ENCODE peak calls at places on chromosomes 12 and 14, in six cellular contexts. G is neural progenitor cell, E is neuronal stem cell, P is upper lobe of right lung, O is psoas muscle, V is lower lobe of right lung. L is an unnamed sample. For H3K9me3, the result is how much of the 10 kb centered on the place peaks cover.

GRCh38 chr14:34810028-34810427 is 65.1 kb downstream of the BAZ1A start:
- DNase-seq in P (no peak), G (no peak), O (no peak), E (no peak), V (no peak), L (no peak)

GRCh38 chr12:127310548-127310947 is 956.4 kb upstream of the TMEM132C start:
- DNase-seq in E (no peak), V (no peak), G (no peak), P (no peak), O (no peak), L (no peak)

GRCh38 chr12:47360771-47361388 is 281.1 kb upstream of the AMIGO2 start:
- DNase-seq in G (no peak), V (no peak), P (no peak), E (no peak), O (no peak), L (no peak)

GRCh38 chr14:93085916-93086315 is 29.8 kb downstream of the ITPK1 start:
- DNase-seq in E (peak), O (no peak), G (peak), P (no peak), V (no peak), L (no peak)

GRCh38 chr14:72443991-72444431 is 449.9 kb downstream of the DPF3 start:
- DNase-seq in E (no peak), P (no peak), G (no peak), V (no peak), O (no peak), L (no peak)

GRCh38 chr12:2582631-2583616 is 211.8 kb upstream of the FKBP4 start:
- DNase-seq in G (peak), E (peak), V (peak), O (peak), P (peak), L (peak)

GRCh38 chr14:82385043-82385442 is 851.4 kb upstream of the SEL1L start:
- DNase-seq in P (no peak), G (no peak), E (no peak), V (no peak), O (no peak), L (no peak)

GRCh38 chr12:52243774-52244614 is 11.0 kb downstream of the KRT7 start:
- DNase-seq in G (no peak), E (no peak), V (peak), P (peak), O (peak), L (peak)

GRCh38 chr14:23465261-23465660 is 4.2 kb upstream of the NGDN start:
- DNase-seq in O (no peak), V (no peak), G (no peak), P (no peak), E (no peak), L (no peak)

GRCh38 chr12:34398366-34398705 is 376.0 kb downstream of the ALG10 start:
- DNase-seq in G (no peak), O (peak), V (peak), E (no peak), P (peak), L (no peak)
- H3K9me3 ChIP-seq in G (under half), O (under half), V (under half), E (half or more), P (under half), L (under half)

DNA sequence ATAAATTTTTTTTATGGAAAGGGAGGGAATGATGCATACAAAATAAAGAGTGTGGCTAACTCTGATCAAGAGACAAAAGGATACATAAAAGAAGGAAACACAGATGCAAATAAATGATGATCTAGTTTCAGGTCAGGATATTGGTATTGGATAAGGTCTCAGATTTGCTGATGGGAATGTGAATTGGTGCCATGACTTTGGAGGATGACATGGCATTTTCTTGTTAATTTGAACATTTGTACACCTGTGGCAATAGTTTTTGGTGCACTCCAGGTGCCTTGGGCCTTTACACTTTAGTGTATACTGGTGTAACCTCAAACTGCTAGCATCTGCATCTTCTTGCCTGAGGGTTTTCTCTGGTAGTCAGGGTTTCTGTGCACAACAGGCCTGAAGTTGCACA is 279.3 kb downstream of the TMEM121 start:
- DNase-seq in G (no peak), P (no peak), O (no peak), E (no peak), V (no peak), L (no peak)
- H3K9me3 ChIP-seq in G (under half), P (under half), O (under half), E (under half), V (under half), L (under half)

DNA sequence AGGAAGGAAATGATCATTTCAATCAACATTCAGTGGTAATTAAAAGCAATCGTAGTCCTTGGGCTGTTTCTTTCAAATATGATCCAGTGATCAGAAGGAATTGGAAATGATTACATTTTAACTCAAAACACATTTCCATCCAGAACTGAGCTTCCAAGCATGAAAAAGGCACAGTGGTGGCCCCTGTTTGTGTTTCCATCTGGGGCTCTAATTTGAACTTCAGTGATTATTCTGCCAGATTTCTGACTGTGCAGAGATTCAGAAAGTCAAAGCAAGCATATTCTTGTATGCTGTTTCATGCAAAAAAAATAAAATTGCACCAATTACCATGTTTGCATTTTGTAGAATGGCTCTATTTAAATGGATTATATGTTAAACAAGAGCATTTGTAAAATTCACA is 157.1 kb upstream of the LMNTD1 start:
- DNase-seq in E (no peak), O (no peak), P (no peak), G (no peak), V (no peak), L (no peak)
- H3K9me3 ChIP-seq in E (under half), O (under half), P (under half), G (under half), V (under half), L (under half)

GRCh38 chr14:26548431-26548830 is 49.4 kb downstream of the NOVA1 start:
- DNase-seq in G (no peak), P (no peak), E (no peak), V (no peak), O (no peak), L (no peak)
- H3K9me3 ChIP-seq in G (under half), P (under half), E (under half), V (under half), O (under half), L (under half)

GRCh38 chr14:28321475-28322244 is 444.9 kb upstream of the FOXG1 start:
- DNase-seq in P (no peak), O (no peak), V (no peak), G (no peak), E (no peak), L (no peak)
- H3K9me3 ChIP-seq in P (under half), O (under half), V (under half), G (under half), E (under half), L (under half)

GRCh38 chr12:65196762-65197567 is 27.6 kb downstream of the LEMD3 start:
- DNase-seq in E (no peak), V (no peak), G (no peak), O (no peak), P (no peak), L (no peak)
- H3K9me3 ChIP-seq in E (under half), V (under half), G (under half), O (under half), P (under half), L (under half)

L was measured in T-helper 17 cell.